ENCODE peak calls at places on chromosomes 13 and 19, in seven cellular contexts. C, J, B, S, L, V and A are unnamed samples.

GRCh38 chr19:29552454-29553280 is 26.9 kb downstream of the VSTM2B start:
- DNase-seq in C (no peak), J (no peak), B (peak), S (no peak), L (no peak), V (no peak), A (no peak)

GRCh38 chr13:99227909-99228688 is 27.4 kb downstream of the UBAC2 start:
- DNase-seq in C (no peak), J (no peak), B (no peak), S (no peak), L (no peak), V (no peak), A (no peak)

GRCh38 chr13:110726726-110727125 is 13.2 kb downstream of the ING1 start:
- DNase-seq in C (no peak), J (no peak), B (no peak), S (no peak), L (no peak), V (no peak), A (no peak)

GRCh38 chr19:36110487-36111199 is at the start of gene OVOL3:
- DNase-seq in C (no peak), J (no peak), B (no peak), S (no peak), L (no peak), V (no peak), A (no peak)

GRCh38 chr13:106477303-106477702 is 58.2 kb downstream of the EFNB2 start:
- DNase-seq in C (no peak), J (no peak), B (no peak), S (no peak), L (no peak), V (no peak), A (no peak)

GRCh38 chr19:9793051-9793591 is 24.6 kb upstream of the ZNF846 start:
- DNase-seq in C (no peak), J (no peak), B (no peak), S (peak), L (no peak), V (no peak), A (peak)

GRCh38 chr13:113113846-113114271 is 8.3 kb downstream of the F7 start:
- DNase-seq in C (no peak), J (no peak), B (no peak), S (no peak), L (no peak), V (no peak), A (no peak)

GRCh38 chr19:36081385-36081784 is 26.7 kb downstream of the WDR62 start:
- DNase-seq in C (no peak), J (no peak), B (no peak), S (no peak), L (no peak), V (no peak), A (peak)

GRCh38 chr19:15810335-15810734 is 5.1 kb downstream of the OR10H1 start:
- DNase-seq in C (no peak), J (no peak), B (no peak), S (peak), L (peak), V (no peak), A (no peak)

GRCh38 chr13:29621841-29622240 is 26.4 kb upstream of the SLC7A1 start:
- DNase-seq in C (no peak), J (no peak), B (no peak), S (no peak), L (no peak), V (no peak), A (peak)

GRCh38 chr13:94454334-94454733 is 25.1 kb downstream of the DCT start:
- DNase-seq in C (no peak), J (no peak), B (no peak), S (no peak), L (no peak), V (no peak), A (no peak)

GRCh38 chr19:58021541-58022282 is 12.1 kb upstream of the ZSCAN1 start:
- DNase-seq in C (peak), J (no peak), B (no peak), S (peak), L (peak), V (no peak), A (peak)
- TF ChIP-seq CEBPB in C (no peak), J (no peak), B (no peak), S (no peak), L (no peak), V (peak), A (peak)

DNA sequence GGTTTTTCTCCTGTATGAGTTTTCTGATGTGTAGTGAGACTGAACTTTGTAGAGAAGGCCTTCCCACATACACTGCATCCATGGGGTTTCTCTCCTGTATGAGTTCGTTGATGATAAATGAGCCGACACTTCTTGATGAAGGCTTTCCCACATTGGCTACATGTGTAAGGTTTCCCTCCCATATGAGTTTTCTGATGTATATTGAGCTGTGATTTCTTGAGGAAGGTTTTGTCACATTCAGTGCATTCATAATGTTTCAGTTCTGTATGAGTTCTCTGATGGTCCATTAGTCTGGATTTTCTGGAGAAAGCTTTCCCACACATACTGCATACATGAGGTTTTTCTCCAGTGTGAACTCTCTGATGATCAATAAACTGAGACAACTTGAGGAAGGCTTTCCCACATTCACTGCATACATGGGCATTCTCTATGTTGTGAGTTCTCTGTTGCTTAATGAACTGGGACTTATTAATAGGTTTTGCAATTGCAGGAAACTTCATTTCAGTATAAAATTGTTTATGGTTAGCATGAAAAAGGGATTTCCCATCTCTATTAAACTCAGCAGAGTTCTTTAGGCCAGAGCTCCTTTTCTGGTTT is 7.5 kb upstream of the ZNF350 start:
- DNase-seq in C (no peak), J (no peak), B (no peak), S (no peak), L (no peak), V (no peak), A (no peak)
- TF ChIP-seq CEBPB in C (no peak), J (no peak), B (no peak), S (no peak), L (no peak), V (no peak), A (no peak)

GRCh38 chr13:27171244-27171829 is at the start of gene USP12:
- DNase-seq in C (no peak), J (no peak), B (no peak), S (peak), L (no peak), V (no peak), A (peak)
- TF ChIP-seq CEBPB in C (no peak), J (no peak), B (no peak), S (no peak), L (no peak), V (no peak), A (no peak)

GRCh38 chr19:32877977-32878745 is 8.6 kb upstream of the SLC7A9 start:
- DNase-seq in C (no peak), J (no peak), B (no peak), S (no peak), L (no peak), V (no peak), A (no peak)
- TF ChIP-seq CEBPB in C (no peak), J (no peak), B (no peak), S (no peak), L (no peak), V (no peak), A (no peak)

GRCh38 chr13:46086985-46087384 is 17.8 kb downstream of the CPB2 start:
- DNase-seq in C (no peak), J (no peak), B (no peak), S (no peak), L (no peak), V (no peak), A (no peak)
- TF ChIP-seq CEBPB in C (no peak), J (no peak), B (no peak), S (no peak), L (no peak), V (no peak), A (no peak)